ENCODE peak calls at places on chromosomes 2 and 18, in eight cellular contexts. C is hypothalamus; G is cardiac muscle cell; A is A673; R is stimulated activated CD4-positive, alpha-beta T cell treated with anti-CD3 and anti-CD28 coated beads, Interleukin-1b, Interleukin-23, amount 100 ng/mL, for 24 hours; I is fibroblast of the conjunctiva; Y is H7; U is amygdala. E is an unnamed sample.

GRCh38 chr18:24868760-24869237 is 408.4 kb downstream of the HRH4 start:
- DNase-seq in C (no peak), G (no peak), A (no peak), R (no peak), I (no peak), Y (no peak), U (no peak), E (peak)

GRCh38 chr18:36126668-36127067 is 2.5 kb downstream of the SLC39A6 start:
- DNase-seq in C (no peak), G (no peak), A (no peak), R (no peak), I (no peak), Y (no peak), U (no peak), E (no peak)

GRCh38 chr18:35376393-35376741 is 770 bp downstream of the ZNF396 start:
- DNase-seq in C (no peak), G (no peak), A (no peak), R (no peak), I (no peak), Y (peak), U (no peak), E (no peak)

GRCh38 chr2:25491003-25491696 is 149.4 kb upstream of the DNMT3A start:
- DNase-seq in C (no peak), G (no peak), A (no peak), R (no peak), I (no peak), Y (no peak), U (no peak), E (no peak)

GRCh38 chr18:21191596-21192307 is 50.3 kb upstream of the GREB1L start:
- DNase-seq in C (no peak), G (peak), A (peak), R (no peak), I (peak), Y (peak), U (no peak), E (peak)

GRCh38 chr2:132037527-132038178 is 124.1 kb downstream of the ANKRD30BL start:
- DNase-seq in C (no peak), G (peak), A (peak), R (no peak), I (no peak), Y (peak), U (no peak), E (peak)

GRCh38 chr2:54226224-54226623 is 29.8 kb downstream of the TSPYL6 start:
- DNase-seq in C (no peak), G (no peak), A (no peak), R (no peak), I (no peak), Y (no peak), U (no peak), E (no peak)

GRCh38 chr18:45690975-45691815 is 32.8 kb upstream of the SLC14A1 start:
- DNase-seq in C (peak), G (peak), A (peak), R (peak), I (peak), Y (peak), U (peak), E (peak)

GRCh38 chr2:1306029-1306686 is 107.1 kb upstream of the TPO start:
- DNase-seq in C (no peak), G (no peak), A (no peak), R (no peak), I (no peak), Y (no peak), U (no peak), E (no peak)

GRCh38 chr18:7177131-7177744 is 53.7 kb upstream of the LRRC30 start:
- DNase-seq in C (no peak), G (peak), A (peak), R (no peak), I (peak), Y (peak), U (no peak), E (peak)

GRCh38 chr2:16031848-16032159 is 91.5 kb downstream of the MYCN start:
- DNase-seq in C (no peak), G (no peak), A (peak), R (no peak), I (no peak), Y (no peak), U (no peak), E (no peak)

GRCh38 chr2:8514748-8515389 is 167.0 kb upstream of the ID2 start:
- DNase-seq in C (no peak), G (no peak), A (no peak), R (peak), I (no peak), Y (no peak), U (no peak), E (no peak)

GRCh38 chr2:111168528-111168929 is 47.8 kb downstream of the BCL2L11 start:
- DNase-seq in C (no peak), G (peak), A (peak), R (peak), I (peak), Y (no peak), U (no peak), E (no peak)

GRCh38 chr2:160156084-160156483 is 44.0 kb downstream of the ITGB6 start:
- DNase-seq in C (no peak), G (no peak), A (no peak), R (no peak), I (no peak), Y (peak), U (no peak), E (no peak)

GRCh38 chr2:25103287-25103871 is 61.5 kb downstream of the EFR3B start:
- DNase-seq in C (no peak), G (no peak), A (no peak), R (no peak), I (peak), Y (no peak), U (no peak), E (no peak)

GRCh38 chr2:214139630-214140284 is 271.1 kb upstream of the VWC2L start:
- DNase-seq in C (no peak), G (peak), A (peak), R (no peak), I (no peak), Y (no peak), U (no peak), E (peak)

GRCh38 chr2:128732976-128733431 is 414.3 kb upstream of the HS6ST1 start:
- DNase-seq in C (no peak), G (no peak), A (peak), R (no peak), I (peak), Y (no peak), U (no peak), E (no peak)

E was measured in HEK293T.